ENCODE peak calls at places on chromosomes 2 and 18, in nine cellular contexts. E, A, R, U, V, X, J, O and I are unnamed samples.
A peak's percentile ranks its signal among the peaks of the same experiment; 100 is the strongest.

GRCh38 chr2:44392338-44392943 is 30.7 kb downstream of the CAMKMT start:
- DNase-seq in V (peak; percentile 47), A (peak; percentile 29), X (peak; percentile 8), R (no peak), O (no peak), J (no peak), U (peak; percentile 48), E (peak; percentile 35), I (peak; percentile 22)

GRCh38 chr2:167212054-167212648 is 323.9 kb downstream of the XIRP2 start:
- DNase-seq in J (no peak), X (peak; percentile 27), R (no peak), E (peak; percentile 36), A (no peak), U (peak; percentile 34), O (no peak), V (peak; percentile 50), I (no peak)

GRCh38 chr2:230225486-230225885 is at the start of gene SP140:
- DNase-seq in R (peak; percentile 65), X (no peak), O (no peak), J (peak; percentile 80), E (no peak), V (no peak), U (peak; percentile 48), A (peak; percentile 73), I (no peak)

GRCh38 chr2:135948642-135949355 is 36.6 kb downstream of the DARS1 start:
- DNase-seq in U (no peak), J (no peak), E (peak; percentile 69), R (no peak), X (no peak), A (no peak), V (no peak), O (no peak), I (no peak)

GRCh38 chr18:46477425-46478011 is 179.5 kb downstream of the LOXHD1 start:
- DNase-seq in X (no peak), O (no peak), J (no peak), U (no peak), E (no peak), A (no peak), R (no peak), V (no peak), I (no peak)

GRCh38 chr2:174836345-174836999 is 72.2 kb upstream of the CHRNA1 start:
- DNase-seq in R (no peak), V (no peak), U (no peak), A (no peak), E (peak; percentile 52), J (no peak), X (no peak), O (no peak), I (no peak)

GRCh38 chr2:160109939-160110673 is 47.7 kb upstream of the PLA2R1 start:
- DNase-seq in U (peak; percentile 57), J (no peak), A (peak; percentile 64), X (peak; percentile 61), R (peak; percentile 81), V (peak; percentile 62), E (peak; percentile 81), O (peak; percentile 64), I (peak; percentile 24)

GRCh38 chr2:97714084-97714949 is 941 bp downstream of the ZAP70 start:
- DNase-seq in X (no peak), A (no peak), V (no peak), E (no peak), R (peak; percentile 27), J (no peak), O (no peak), U (no peak), I (no peak)

DNA sequence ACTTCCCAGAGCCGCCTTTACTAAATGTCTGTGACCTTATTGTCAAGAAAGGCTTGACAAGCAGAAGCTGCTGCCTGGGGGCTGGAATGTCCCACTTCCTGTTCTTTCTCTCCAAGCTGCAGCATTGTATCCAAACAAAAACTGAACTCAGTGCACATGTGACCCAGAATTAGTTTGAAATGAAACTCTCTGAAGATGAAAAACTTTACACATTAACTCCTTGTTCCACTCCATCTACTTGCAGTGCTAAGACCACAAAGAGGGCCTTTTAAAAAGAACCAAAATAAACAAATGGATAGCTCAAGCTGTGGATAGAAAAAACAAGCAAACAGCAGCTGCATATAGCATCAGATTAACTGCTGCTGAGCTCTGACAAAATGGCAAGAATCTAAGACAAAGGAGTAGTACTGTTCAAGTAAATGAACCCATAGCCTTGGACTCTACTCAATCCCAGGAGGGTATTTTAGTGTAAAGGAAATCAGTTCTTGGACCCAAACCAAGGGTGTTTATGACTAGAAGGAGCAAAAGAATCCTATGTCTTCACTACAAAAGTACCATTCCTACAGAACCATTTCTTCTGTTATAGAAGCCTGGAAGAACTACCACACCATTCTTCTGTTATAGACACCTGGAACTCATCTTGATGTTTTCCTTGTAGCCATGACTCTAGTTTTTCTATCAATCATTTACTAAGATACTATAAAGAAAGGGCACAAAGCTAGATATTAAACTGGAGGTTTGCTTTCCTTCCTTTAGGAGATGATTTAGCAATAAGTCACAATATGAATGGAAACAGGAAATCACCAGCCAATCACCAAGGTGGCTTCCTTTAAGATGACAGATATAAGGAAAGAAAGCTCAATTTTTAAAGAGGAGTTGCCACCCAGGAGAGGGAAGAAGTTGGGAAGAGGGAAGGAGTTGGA is 100.1 kb upstream of the NEUROD1 start:
- DNase-seq in E (peak; percentile 59), O (no peak), U (no peak), J (no peak), R (peak; percentile 69), V (no peak), A (peak; percentile 13), X (no peak), I (no peak)
- TF ChIP-seq EP300 in E (no peak), O (no peak), U (no peak), J (no peak), R (no peak), V (peak; percentile 5), A (no peak), X (no peak), I (no peak)

GRCh38 chr18:35949090-35949489 is 23.4 kb upstream of the RMP24 start:
- DNase-seq in A (no peak), U (no peak), X (no peak), J (no peak), E (no peak), O (no peak), R (no peak), V (no peak), I (no peak)

GRCh38 chr18:35950628-35950982 is 21.9 kb upstream of the RMP24 start:
- DNase-seq in V (no peak), R (no peak), E (no peak), X (no peak), O (no peak), J (no peak), U (no peak), A (no peak), I (no peak)

GRCh38 chr18:35948080-35948479 is 24.4 kb upstream of the RMP24 start:
- DNase-seq in J (no peak), V (no peak), O (no peak), U (no peak), E (no peak), A (no peak), R (no peak), X (no peak), I (no peak)

GRCh38 chr18:35953688-35954087 is 18.8 kb upstream of the RMP24 start:
- DNase-seq in R (no peak), U (no peak), O (no peak), V (no peak), E (no peak), J (no peak), X (no peak), A (no peak), I (no peak)

GRCh38 chr18:35949903-35950627 is 22.4 kb upstream of the RMP24 start:
- DNase-seq in X (peak; percentile 67), A (peak; percentile 42), O (peak; percentile 58), R (peak; percentile 73), E (peak; percentile 59), V (peak; percentile 56), J (no peak), U (peak; percentile 55), I (peak; percentile 58)
- TF ChIP-seq CTCF in X (peak; percentile 90), A (peak; percentile 87), O (peak; percentile 62), R (peak; percentile 60), E (peak; percentile 52), V (peak; percentile 86), J (peak; percentile 85), U (peak; percentile 96), I (peak; percentile 87)

DNA sequence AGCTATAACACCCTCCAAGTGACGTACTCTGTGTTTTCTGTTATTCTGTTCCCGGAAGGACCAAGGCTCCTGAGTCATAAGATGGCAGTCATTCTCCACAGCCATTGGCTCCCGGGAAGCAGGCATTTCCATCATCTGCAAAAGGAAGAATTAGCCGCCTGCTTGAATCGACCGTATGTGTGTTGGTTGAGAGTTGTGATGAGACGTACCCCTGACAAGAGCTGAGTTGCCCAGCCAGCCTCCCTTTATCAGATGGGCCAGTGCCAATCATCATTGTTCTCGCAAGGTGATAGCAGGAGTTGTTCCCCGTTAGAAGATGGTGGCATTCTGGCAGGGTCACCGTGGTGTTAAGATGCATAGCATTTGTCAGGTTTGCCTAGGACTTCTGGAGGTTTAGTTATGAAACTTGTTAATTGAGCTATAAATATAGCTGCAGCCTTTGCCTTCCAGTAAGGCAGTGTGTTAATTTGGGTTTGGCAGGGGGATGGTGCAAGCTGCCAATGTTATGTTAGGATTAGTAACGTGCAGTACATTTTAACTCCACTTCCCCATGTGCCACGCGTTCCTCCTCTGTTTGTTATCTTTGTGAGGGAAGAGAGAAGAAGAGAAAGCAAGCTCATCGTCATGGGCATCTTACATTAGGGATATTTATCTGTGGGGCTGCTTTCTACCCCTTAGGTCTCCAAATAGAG is 652.7 kb upstream of the FANCL start:
- DNase-seq in A (no peak), R (no peak), E (no peak), V (no peak), J (no peak), U (no peak), O (no peak), X (no peak), I (no peak)
- H3K27ac ChIP-seq in A (no peak overlapping the region), R (no peak overlapping the region), E (no peak overlapping the region), V (no peak overlapping the region), J (no peak overlapping the region), U (no peak overlapping the region), O (no peak overlapping the region), X (no peak overlapping the region), I (no peak overlapping the region)

GRCh38 chr2:163119964-163120363 is 281.4 kb upstream of the KCNH7 start:
- DNase-seq in A (no peak), O (peak; percentile 6), U (no peak), X (no peak), E (no peak), R (no peak), J (no peak), V (no peak), I (no peak)

GRCh38 chr2:163123526-163123925 is 285.0 kb upstream of the KCNH7 start:
- DNase-seq in A (no peak), X (no peak), O (no peak), R (no peak), E (peak; percentile 27), J (no peak), V (no peak), U (no peak), I (no peak)

GRCh38 chr2:163122257-163122656 is 283.7 kb upstream of the KCNH7 start:
- DNase-seq in E (no peak), V (no peak), R (no peak), U (no peak), X (no peak), O (no peak), J (no peak), A (no peak), I (no peak)

DNA sequence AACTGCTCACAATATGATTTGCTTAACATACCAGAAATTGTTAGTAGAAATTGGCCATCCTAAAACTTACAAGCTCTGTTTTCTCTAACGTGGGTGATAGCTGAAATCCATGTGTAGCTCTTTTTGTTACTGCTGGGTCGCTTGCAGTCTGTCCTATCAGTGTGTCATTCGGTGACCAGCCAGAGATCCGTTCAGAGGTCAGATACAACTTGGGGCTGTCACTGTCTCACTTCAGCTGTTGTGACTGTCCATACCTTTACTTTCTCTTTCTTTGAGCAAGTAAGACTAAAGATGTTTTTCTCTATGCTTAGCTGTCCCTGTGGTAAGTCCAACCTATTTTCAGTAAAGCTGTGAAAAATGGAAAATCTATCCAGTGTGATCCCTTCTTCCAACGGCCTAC is 282.9 kb upstream of the KCNH7 start:
- DNase-seq in E (no peak), A (no peak), V (no peak), J (no peak), O (no peak), X (no peak), U (no peak), R (no peak), I (no peak)
- TF ChIP-seq EP300 in E (no peak), A (no peak), V (no peak), J (no peak), O (no peak), X (no peak), U (no peak), R (no peak), I (no peak)